ENCODE peak calls at places on chromosomes 13 and 19, in six cellular contexts. O is transverse colon; E is fibroblast of gingiva; Q is lower leg skin; W is naive thymus-derived CD4-positive, alpha-beta T cell; V is stimulated activated CD4-positive, alpha-beta T cell treated with anti-CD3 and anti-CD28 coated beads, Interleukin-1b, Interleukin-23, amount 100 ng/mL, for 1 hour. K is an unnamed sample.

GRCh38 chr19:3105641-3106508 is 11.7 kb downstream of the GNA11 start:
- DNase-seq in Q (no peak), E (no peak), V (no peak), O (no peak), W (no peak), K (no peak)

GRCh38 chr19:6319376-6319775 is 14.0 kb downstream of the ACER1 start:
- DNase-seq in V (no peak), O (no peak), Q (no peak), E (no peak), W (no peak), K (no peak)

GRCh38 chr19:5889288-5889971 is 14.2 kb downstream of the NDUFA11 start:
- DNase-seq in Q (no peak), W (no peak), O (no peak), V (no peak), E (no peak), K (no peak)

GRCh38 chr19:29565171-29565570 is 39.4 kb downstream of the VSTM2B start:
- DNase-seq in E (no peak), V (no peak), W (no peak), Q (no peak), O (no peak), K (no peak)

GRCh38 chr13:49086711-49087110 is 111.0 kb downstream of the FNDC3A start:
- DNase-seq in Q (no peak), V (no peak), E (peak; percentile 46), W (no peak), O (no peak), K (no peak)

GRCh38 chr13:100594731-100595130 is 6.1 kb upstream of the GGACT start:
- DNase-seq in V (no peak), Q (no peak), E (no peak), W (no peak), O (peak; percentile 38), K (no peak)

GRCh38 chr13:53781941-53782340 is 753.3 kb downstream of the OLFM4 start:
- DNase-seq in V (no peak), E (no peak), Q (no peak), O (no peak), W (no peak), K (no peak)

GRCh38 chr19:489418-490196 is 6.7 kb upstream of the MADCAM1 start:
- DNase-seq in W (no peak), Q (no peak), V (no peak), E (peak; percentile 51), O (no peak), K (no peak)

GRCh38 chr13:62320129-62320724 is 904.6 kb upstream of the PCDH20 start:
- DNase-seq in V (no peak), W (no peak), O (no peak), Q (no peak), E (peak; percentile 3), K (peak; percentile 1)

GRCh38 chr13:99984134-99984462 is 2.5 kb downstream of the ZIC2 start:
- DNase-seq in E (no peak), V (no peak), W (no peak), Q (no peak), O (no peak), K (no peak)

GRCh38 chr19:56720281-56720680 is 48.7 kb upstream of the ZNF835 start:
- DNase-seq in O (no peak), W (no peak), E (no peak), Q (no peak), V (no peak), K (no peak)

GRCh38 chr13:35496761-35497386 is 20.4 kb upstream of the MAB21L1 start:
- DNase-seq in W (no peak), E (peak; percentile 62), O (no peak), V (no peak), Q (no peak), K (no peak)

K was measured in NCI-H1436 treated with DMSO at 0.1 percent for 48 hours.